ENCODE peak calls at places on chromosomes 16 and 17, in five cellular contexts. One of them, this sample, is unnamed.

GRCh38 chr17:64385187-64386083 is 5.2 kb downstream of the PECAM1 start:
- DNase-seq in NCI-H526 treated with DMSO at 0.1 percent for 48 hours: no peak
- DNase-seq in NCI-H510A: no peak
- DNase-seq in keratinocyte: no peak
- DNase-seq in endodermal cell: no peak
- DNase-seq in this sample: peak

GRCh38 chr16:29662729-29663019 is 373 bp upstream of the SPN start:
- DNase-seq in NCI-H526 treated with DMSO at 0.1 percent for 48 hours: no peak
- DNase-seq in NCI-H510A: no peak
- DNase-seq in keratinocyte: no peak
- DNase-seq in endodermal cell: no peak
- DNase-seq in this sample: no peak

GRCh38 chr17:78873519-78874340 is 29.3 kb downstream of the CEP295NL start:
- DNase-seq in NCI-H526 treated with DMSO at 0.1 percent for 48 hours: no peak
- DNase-seq in NCI-H510A: no peak
- DNase-seq in keratinocyte: no peak
- DNase-seq in endodermal cell: no peak
- DNase-seq in this sample: no peak

GRCh38 chr16:19330801-19331484 is 45.4 kb downstream of the CLEC19A start:
- DNase-seq in NCI-H526 treated with DMSO at 0.1 percent for 48 hours: no peak
- DNase-seq in NCI-H510A: no peak
- DNase-seq in keratinocyte: no peak
- DNase-seq in endodermal cell: no peak
- DNase-seq in this sample: peak

GRCh38 chr17:32777436-32777835 is 99.5 kb downstream of the MYO1D start:
- DNase-seq in NCI-H526 treated with DMSO at 0.1 percent for 48 hours: no peak
- DNase-seq in NCI-H510A: no peak
- DNase-seq in keratinocyte: no peak
- DNase-seq in endodermal cell: no peak
- DNase-seq in this sample: no peak

GRCh38 chr17:29292071-29292991 is 1.6 kb downstream of the NUFIP2 start:
- DNase-seq in NCI-H526 treated with DMSO at 0.1 percent for 48 hours: peak
- DNase-seq in NCI-H510A: peak
- DNase-seq in keratinocyte: no peak
- DNase-seq in endodermal cell: peak
- DNase-seq in this sample: peak

GRCh38 chr16:2043296-2043979 is 4.2 kb downstream of the NTHL1 start:
- DNase-seq in NCI-H526 treated with DMSO at 0.1 percent for 48 hours: no peak
- DNase-seq in NCI-H510A: peak
- DNase-seq in keratinocyte: no peak
- DNase-seq in endodermal cell: no peak
- DNase-seq in this sample: no peak

GRCh38 chr16:85416267-85417109 is 196.6 kb upstream of the GSE1 start:
- DNase-seq in NCI-H526 treated with DMSO at 0.1 percent for 48 hours: no peak
- DNase-seq in NCI-H510A: no peak
- DNase-seq in keratinocyte: no peak
- DNase-seq in endodermal cell: peak
- DNase-seq in this sample: peak

GRCh38 chr17:19574956-19575355 is 41.3 kb downstream of the SLC47A1 start:
- DNase-seq in NCI-H526 treated with DMSO at 0.1 percent for 48 hours: no peak
- DNase-seq in NCI-H510A: no peak
- DNase-seq in keratinocyte: no peak
- DNase-seq in endodermal cell: no peak
- DNase-seq in this sample: no peak

GRCh38 chr17:74677558-74678466 is 34.9 kb downstream of the CD300LF start:
- DNase-seq in NCI-H526 treated with DMSO at 0.1 percent for 48 hours: peak
- DNase-seq in NCI-H510A: peak
- DNase-seq in keratinocyte: no peak
- DNase-seq in endodermal cell: peak
- DNase-seq in this sample: peak

GRCh38 chr17:49836111-49837030 is 11.5 kb downstream of the TAC4 start:
- DNase-seq in NCI-H526 treated with DMSO at 0.1 percent for 48 hours: no peak
- DNase-seq in NCI-H510A: no peak
- DNase-seq in keratinocyte: no peak
- DNase-seq in endodermal cell: no peak
- DNase-seq in this sample: peak

GRCh38 chr17:19645608-19646250 is 2.8 kb upstream of the ALDH3A2 start:
- DNase-seq in NCI-H526 treated with DMSO at 0.1 percent for 48 hours: no peak
- DNase-seq in NCI-H510A: no peak
- DNase-seq in keratinocyte: no peak
- DNase-seq in endodermal cell: peak
- DNase-seq in this sample: peak

GRCh38 chr17:63477471-63478440 is 895 bp downstream of the ACE start:
- DNase-seq in NCI-H526 treated with DMSO at 0.1 percent for 48 hours: peak
- DNase-seq in NCI-H510A: peak
- DNase-seq in keratinocyte: no peak
- DNase-seq in endodermal cell: peak
- DNase-seq in this sample: peak

GRCh38 chr17:2400877-2401425 is at the start of gene MNT:
- DNase-seq in NCI-H526 treated with DMSO at 0.1 percent for 48 hours: peak
- DNase-seq in NCI-H510A: peak
- DNase-seq in keratinocyte: no peak
- DNase-seq in endodermal cell: peak
- DNase-seq in this sample: peak

GRCh38 chr17:64496348-64496785 is 487 bp downstream of the POLG2 start:
- DNase-seq in NCI-H526 treated with DMSO at 0.1 percent for 48 hours: no peak
- DNase-seq in NCI-H510A: no peak
- DNase-seq in keratinocyte: no peak
- DNase-seq in endodermal cell: no peak
- DNase-seq in this sample: no peak